ENCODE peak calls at places on chromosomes 4 and X, in ten cellular contexts. Z, Y, Q, X, G, F, V, E, P and B are unnamed samples.

GRCh38 chrX:23773601-23774175 is 9.3 kb upstream of the SAT1 start:
- DNase-seq in G (no peak), X (no peak), E (peak), Y (no peak), Z (peak), Q (peak), V (no peak), P (no peak), F (no peak), B (no peak)

GRCh38 chrX:7062276-7062675 is 85.2 kb upstream of the STS start:
- DNase-seq in Z (no peak), Y (no peak), F (no peak), X (no peak), P (no peak), G (no peak), V (no peak), E (no peak), Q (peak), B (peak)

GRCh38 chr4:87031946-87032345 is 97.1 kb downstream of the AFF1 start:
- DNase-seq in V (no peak), Z (no peak), X (no peak), P (no peak), G (no peak), Y (no peak), Q (peak), E (no peak), F (no peak), B (no peak)

GRCh38 chr4:54908744-54909143 is 216.7 kb downstream of the KDR start:
- DNase-seq in Q (peak), P (no peak), E (no peak), X (no peak), Y (no peak), Z (no peak), F (no peak), V (no peak), G (no peak), B (no peak)

GRCh38 chr4:176919631-176920030 is 126.9 kb upstream of the VEGFC start:
- DNase-seq in E (no peak), V (no peak), Y (no peak), P (no peak), F (no peak), Q (no peak), Z (no peak), G (no peak), X (no peak), B (no peak)

GRCh38 chr4:54942735-54943134 is 182.7 kb downstream of the KDR start:
- DNase-seq in E (no peak), G (no peak), P (no peak), Z (no peak), F (no peak), V (no peak), X (no peak), Q (no peak), Y (no peak), B (no peak)

GRCh38 chr4:186607490-186607889 is 52.1 kb upstream of the MTNR1A start:
- DNase-seq in Y (no peak), Z (no peak), V (no peak), Q (no peak), F (no peak), G (no peak), X (no peak), E (no peak), P (no peak), B (no peak)

GRCh38 chrX:115023139-115023538 is 5.7 kb upstream of the IL13RA2 start:
- DNase-seq in X (no peak), P (no peak), G (peak), Y (no peak), F (no peak), E (peak), V (peak), Q (peak), Z (no peak), B (peak)

GRCh38 chr4:65241257-65241997 is 428.9 kb downstream of the EPHA5 start:
- DNase-seq in Y (no peak), F (peak), E (no peak), Q (no peak), P (no peak), G (no peak), Z (no peak), X (no peak), V (no peak), B (no peak)

GRCh38 chrX:69119122-69119521 is 46.1 kb downstream of the PJA1 start:
- DNase-seq in Q (no peak), X (no peak), G (no peak), F (peak), P (no peak), V (no peak), E (no peak), Y (no peak), Z (no peak), B (no peak)

GRCh38 chr4:123444298-123444731 is 47.7 kb downstream of the SPRY1 start:
- DNase-seq in X (no peak), Q (no peak), V (peak), E (peak), Y (peak), F (peak), G (no peak), Z (no peak), P (peak), B (peak)

GRCh38 chr4:173871643-173872042 is 341.6 kb upstream of the HAND2 start:
- DNase-seq in F (no peak), Q (no peak), Z (no peak), G (no peak), E (no peak), X (no peak), P (no peak), Y (no peak), V (no peak), B (no peak)

GRCh38 chr4:121041307-121042090 is 30.8 kb downstream of the NDNF start:
- DNase-seq in Z (no peak), G (no peak), X (peak), Q (no peak), E (no peak), F (no peak), V (no peak), P (no peak), Y (peak), B (no peak)

GRCh38 chrX:3244203-3244743 is 102.2 kb downstream of the MXRA5 start:
- DNase-seq in Y (no peak), Q (peak), V (peak), X (no peak), P (no peak), F (no peak), G (no peak), Z (no peak), E (no peak), B (peak)

GRCh38 chr4:76276813-76277212 is 25.3 kb downstream of the FAM47E start:
- DNase-seq in V (no peak), F (no peak), G (no peak), E (no peak), Q (no peak), X (no peak), Y (peak), Z (no peak), P (no peak), B (no peak)

GRCh38 chr4:88937081-88937480 is 119.9 kb downstream of the FAM13A start:
- DNase-seq in F (no peak), P (no peak), Z (no peak), Q (peak), X (no peak), V (no peak), Y (no peak), E (no peak), G (no peak), B (no peak)

GRCh38 chrX:7574325-7574724 is 268.6 kb upstream of the VCX start:
- DNase-seq in Q (peak), Y (no peak), P (peak), Z (no peak), V (no peak), F (peak), E (no peak), X (no peak), G (no peak), B (no peak)

GRCh38 chrX:17374619-17375360 is at the start of gene NHS:
- DNase-seq in Z (no peak), X (no peak), G (peak), Q (peak), E (peak), F (peak), V (peak), Y (peak), P (peak), B (peak)

GRCh38 chr4:113952452-113953029 is 26.9 kb downstream of the ARSJ start:
- DNase-seq in F (peak), P (peak), X (no peak), Y (peak), Q (peak), V (no peak), E (no peak), Z (peak), G (no peak), B (no peak)

GRCh38 chr4:141107927-141108326 is 25.3 kb downstream of the RNF150 start:
- DNase-seq in Q (no peak), Y (no peak), G (no peak), F (no peak), Z (no peak), E (no peak), P (no peak), X (no peak), V (no peak), B (no peak)

GRCh38 chr4:140249351-140249750 is 95.4 kb upstream of the MAML3 start:
- DNase-seq in Y (no peak), V (no peak), P (no peak), X (no peak), E (no peak), Z (no peak), Q (no peak), F (no peak), G (no peak), B (no peak)

GRCh38 chr4:182143822-182144620 is 99.2 kb upstream of the TENM3 start:
- DNase-seq in E (peak), V (peak), G (no peak), Y (no peak), F (peak), Q (peak), Z (no peak), P (peak), X (no peak), B (peak)